ENCODE peak calls at places on chromosomes 6 and 20, in ten cellular contexts. R is right cardiac atrium; L is A549; E is mammary epithelial cell; X is breast epithelium; D is Peyer's patch; K is heart right ventricle; S is CD8-positive, alpha-beta T cell; J is tibial nerve; C is spleen. H is an unnamed sample. For H3K4me1, the result is how much of the 10 kb centered on the place peaks cover.

GRCh38 chr6:16438677-16439615 is 200.6 kb downstream of the GMPR start:
- DNase-seq in L (peak), X (no peak), S (no peak), D (no peak), E (peak), R (no peak), C (no peak), J (no peak), K (peak), H (no peak)

GRCh38 chr20:58014628-58015315 is 213.7 kb downstream of the ANKRD60 start:
- DNase-seq in J (no peak), X (peak), L (peak), S (no peak), K (no peak), E (peak), D (no peak), R (no peak), C (no peak), H (no peak)

GRCh38 chr6:41503841-41504525 is 42.2 kb upstream of the FOXP4 start:
- DNase-seq in S (no peak), R (peak), K (no peak), C (no peak), X (peak), L (peak), J (no peak), D (no peak), E (peak), H (no peak)

GRCh38 chr6:159941286-159942113 is 27.4 kb upstream of the IGF2R start:
- DNase-seq in S (peak), J (no peak), R (no peak), D (no peak), X (no peak), K (no peak), L (peak), C (no peak), E (peak), H (no peak)

GRCh38 chr6:169109821-169110220 is 143.8 kb downstream of the THBS2 start:
- DNase-seq in R (no peak), K (no peak), D (no peak), C (no peak), S (no peak), X (no peak), L (no peak), E (no peak), J (no peak), H (no peak)

GRCh38 chr6:106486236-106486635 is 125.7 kb downstream of the CRYBG1 start:
- DNase-seq in C (no peak), S (no peak), R (no peak), L (no peak), J (no peak), E (no peak), X (no peak), K (no peak), D (no peak), H (no peak)

GRCh38 chr20:42138711-42139110 is 520.5 kb upstream of the CHD6 start:
- DNase-seq in D (no peak), C (no peak), S (no peak), E (no peak), L (no peak), J (no peak), R (no peak), X (no peak), K (no peak), H (no peak)

GRCh38 chr6:72589096-72589495 is 32.8 kb upstream of the KCNQ5 start:
- DNase-seq in E (no peak), J (no peak), S (no peak), L (no peak), D (no peak), X (no peak), C (no peak), R (no peak), K (no peak), H (no peak)

GRCh38 chr6:36327226-36328009 is 9.3 kb downstream of the BNIP5 start:
- DNase-seq in K (no peak), D (no peak), S (no peak), L (no peak), X (no peak), C (no peak), E (no peak), J (no peak), R (no peak), H (no peak)

GRCh38 chr6:42781546-42781810 is 374 bp upstream of the BICRAL start:
- DNase-seq in D (no peak), L (no peak), K (no peak), S (peak), C (no peak), R (no peak), E (no peak), X (no peak), J (no peak), H (no peak)

GRCh38 chr6:158770948-158771347 is 48.2 kb downstream of the EZR start:
- DNase-seq in X (no peak), J (no peak), R (peak), S (no peak), E (no peak), C (no peak), D (no peak), K (peak), L (no peak), H (no peak)

GRCh38 chr6:138011413-138011812 is 95.8 kb downstream of the PERP start:
- DNase-seq in D (no peak), J (no peak), L (no peak), E (no peak), K (no peak), R (no peak), S (no peak), C (no peak), X (no peak), H (no peak)

GRCh38 chr6:168207421-168208175 is 112.0 kb downstream of the DACT2 start:
- DNase-seq in R (no peak), C (no peak), E (no peak), K (no peak), D (no peak), J (no peak), X (no peak), L (no peak), S (no peak), H (no peak)

GRCh38 chr6:36929607-36930006 is 24.9 kb upstream of the PI16 start:
- DNase-seq in C (no peak), S (no peak), L (no peak), J (no peak), D (no peak), X (no peak), E (peak), K (no peak), R (no peak), H (no peak)

GRCh38 chr20:15162061-15162740 is 824.8 kb upstream of the FLRT3 start:
- DNase-seq in J (no peak), D (no peak), C (no peak), E (no peak), S (no peak), R (no peak), K (no peak), X (no peak), L (no peak), H (no peak)

GRCh38 chr20:13245250-13245723 is 24.2 kb downstream of the ISM1 start:
- DNase-seq in D (no peak), E (no peak), L (no peak), J (no peak), C (no peak), K (no peak), R (no peak), S (no peak), X (no peak), H (no peak)

GRCh38 chr6:166957087-166957804 is 896 bp upstream of the RNASET2 start:
- DNase-seq in S (peak), X (no peak), L (no peak), K (peak), C (peak), J (peak), R (peak), D (peak), E (no peak), H (peak)

GRCh38 chr20:16530201-16530681 is 43.0 kb downstream of the KIF16B start:
- DNase-seq in D (no peak), K (no peak), E (peak), R (no peak), L (peak), J (no peak), C (no peak), X (no peak), S (no peak), H (no peak)

GRCh38 chr6:15368186-15368585 is 122.3 kb downstream of the JARID2 start:
- DNase-seq in X (no peak), D (no peak), E (no peak), S (no peak), L (no peak), R (no peak), K (no peak), J (no peak), C (no peak), H (no peak)
- H3K4me1 ChIP-seq in X (under half), D (under half), E (under half), S (under half), L (under half), R (under half), K (under half), J (half or more), C (under half), H (under half)

GRCh38 chr20:35296101-35296554 is 3.9 kb upstream of the FAM83C start:
- DNase-seq in K (no peak), E (no peak), R (no peak), L (no peak), S (no peak), J (no peak), C (peak), X (no peak), D (no peak), H (no peak)

GRCh38 chr20:35298264-35298663 is 6.0 kb upstream of the FAM83C start:
- DNase-seq in R (no peak), K (no peak), J (no peak), X (no peak), E (no peak), L (no peak), S (no peak), C (peak), D (no peak), H (no peak)

GRCh38 chr20:35295674-35296073 is 3.4 kb upstream of the FAM83C start:
- DNase-seq in J (no peak), S (no peak), R (no peak), X (no peak), C (peak), E (no peak), L (no peak), K (no peak), D (no peak), H (no peak)

GRCh38 chr20:35297740-35298139 is 5.5 kb upstream of the FAM83C start:
- DNase-seq in C (peak), E (no peak), D (no peak), R (no peak), L (no peak), S (no peak), K (no peak), X (no peak), J (no peak), H (no peak)

GRCh38 chr20:35297153-35297552 is 4.9 kb upstream of the FAM83C start:
- DNase-seq in J (no peak), K (no peak), L (no peak), R (no peak), X (no peak), S (no peak), C (peak), E (no peak), D (no peak), H (no peak)
- H3K4me3 ChIP-seq in J (no peak), K (no peak), L (no peak), R (no peak), X (no peak), S (no peak), C (no peak), E (no peak), D (no peak), H (no peak)

DNA sequence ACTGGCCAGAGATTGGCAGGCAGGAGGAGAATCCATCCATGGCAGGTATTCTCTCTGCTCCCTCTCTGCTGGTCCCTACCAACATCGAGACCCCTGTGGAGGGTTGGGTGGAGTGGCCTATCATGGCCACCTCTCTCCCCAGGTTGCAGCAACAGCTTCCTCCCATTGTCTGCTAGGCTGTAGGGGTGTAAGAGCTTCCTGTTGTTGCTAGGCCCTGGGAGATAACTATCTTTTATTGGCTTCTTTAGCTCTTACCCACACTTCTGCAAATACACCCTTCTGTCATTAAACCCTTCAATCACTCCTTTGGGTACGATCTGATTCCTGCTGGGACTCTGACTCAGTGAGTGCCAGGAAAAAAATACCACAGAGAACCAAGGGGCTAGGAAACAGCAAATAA is 66.6 kb upstream of the FAM184A start:
- DNase-seq in E (no peak), X (no peak), C (no peak), K (no peak), L (no peak), D (no peak), R (no peak), S (no peak), J (no peak), H (no peak)
- H3K4me1 ChIP-seq in E (under half), X (under half), C (under half), K (under half), L (under half), D (under half), R (under half), S (under half), J (under half), H (under half)

DNA sequence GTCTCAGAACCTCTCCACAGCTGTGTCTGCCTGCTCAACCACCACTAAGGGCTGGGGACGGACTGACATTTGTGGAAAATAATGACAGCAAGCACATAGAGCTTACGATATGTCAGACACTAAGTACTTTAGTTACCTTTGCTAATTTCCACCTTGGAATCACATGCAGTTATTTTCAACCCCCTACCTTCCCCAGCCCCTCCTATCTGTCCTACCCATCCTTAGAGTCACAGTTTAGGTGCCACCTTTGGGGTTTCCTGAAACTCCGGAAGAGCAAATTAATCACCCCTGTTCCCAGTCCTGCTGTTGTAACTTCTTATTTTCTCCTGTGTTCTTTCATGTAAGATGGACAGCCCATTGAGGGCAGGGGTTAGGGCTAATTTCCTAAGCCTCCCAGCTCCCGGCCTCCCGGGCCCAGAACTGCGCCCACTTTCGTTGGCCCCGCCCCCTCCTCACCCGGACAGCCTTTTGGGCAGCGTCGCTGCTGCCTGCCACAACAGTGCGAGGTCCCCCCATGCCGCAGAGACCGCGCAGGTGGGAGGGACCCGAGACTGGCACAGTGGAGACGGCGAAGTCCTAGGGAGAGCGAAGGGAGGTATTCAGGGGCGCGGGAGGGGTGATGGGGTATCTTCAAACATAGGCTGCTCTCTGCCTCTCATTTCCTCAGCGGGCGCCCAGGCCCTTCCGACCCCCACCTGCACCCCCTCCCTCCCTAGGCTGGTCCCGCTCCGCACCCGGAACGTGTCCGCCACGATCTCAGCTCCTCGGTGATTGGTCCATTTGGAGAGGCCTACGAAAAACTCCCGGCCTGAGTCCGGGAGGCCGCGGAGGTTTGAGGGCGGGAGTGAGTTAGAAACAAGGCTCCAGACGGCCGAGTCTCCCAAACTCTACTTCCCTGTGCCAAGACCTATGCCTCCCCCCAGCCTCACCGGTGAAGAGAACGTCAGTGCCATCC is 1.1 kb downstream of the DDAH2 start:
- DNase-seq in S (no peak), X (no peak), C (peak), L (no peak), R (peak), J (no peak), E (no peak), K (no peak), D (no peak), H (no peak)
- H3K4me3 ChIP-seq in S (no peak), X (peak), C (peak), L (no peak), R (peak), J (peak), E (no peak), K (peak), D (peak), H (no peak)

GRCh38 chr20:17957505-17958325 is 10.9 kb downstream of the SNX5 start:
- DNase-seq in R (no peak), K (no peak), L (no peak), S (no peak), X (no peak), J (no peak), E (no peak), D (no peak), C (no peak), H (no peak)
- H3K4me1 ChIP-seq in R (under half), K (under half), L (half or more), S (under half), X (under half), J (half or more), E (under half), D (under half), C (half or more), H (under half)

H was measured in BE2C.